ENCODE peak calls at places on chromosomes 1 and 21, in nine cellular contexts. G is glutamatergic neuron; N is fibroblast of mammary gland; C is CD8-positive, alpha-beta memory T cell; W is progenitor cell of endocrine pancreas; Q is SHP77; L is activated CD8-positive, alpha-beta memory T cell treated with anti-CD3 and anti-CD28 coated beads, Interleukin-2, amount 50 U/mL, for 48 hours; J is Calu3; Y is stimulated activated effector memory CD8-positive, alpha-beta T cell treated with anti-CD3 and anti-CD28 coated beads, Interleukin-12 subunit alpha, Interleukin-12 subunit beta, amount 100 ng/mL, for 72 hours. S is an unnamed sample.
A peak's percentile ranks its signal among the peaks of the same experiment; 100 is the strongest.

GRCh38 chr21:32056791-32057190 is 184.0 kb downstream of the HUNK start:
- DNase-seq in Y (no peak), N (no peak), C (no peak), G (no peak), Q (no peak), L (peak; percentile 26), W (no peak), J (no peak), S (no peak)

GRCh38 chr1:58575831-58576726 is 973 bp downstream of the TACSTD2 start:
- DNase-seq in J (peak; percentile 61), C (no peak), N (no peak), L (peak; percentile 60), Q (no peak), Y (peak; percentile 49), G (no peak), W (no peak), S (no peak)

GRCh38 chr1:148362141-148362929 is 120.8 kb downstream of the PPIAL4G start:
- DNase-seq in W (no peak), L (peak; percentile 81), J (peak; percentile 34), N (peak; percentile 36), Y (no peak), C (peak; percentile 15), Q (no peak), G (peak; percentile 59), S (no peak)

GRCh38 chr1:7538033-7538432 is 233.1 kb upstream of the VAMP3 start:
- DNase-seq in Q (peak; percentile 58), J (no peak), G (peak; percentile 30), L (no peak), Y (no peak), N (peak; percentile 80), W (no peak), C (no peak), S (no peak)

GRCh38 chr1:188140958-188141357 is 1312.2 kb downstream of the PLA2G4A start:
- DNase-seq in Q (no peak), C (no peak), Y (no peak), L (no peak), J (no peak), N (no peak), G (no peak), W (no peak), S (no peak)

GRCh38 chr1:53697671-53698380 is 41.1 kb downstream of the GLIS1 start:
- DNase-seq in J (no peak), Q (no peak), N (peak; percentile 74), Y (no peak), G (no peak), W (no peak), C (no peak), L (no peak), S (no peak)

GRCh38 chr1:27321813-27322568 is at the start of gene TMEM222:
- DNase-seq in J (peak; percentile 95), C (peak; percentile 97), N (peak; percentile 95), G (peak; percentile 99), Y (peak; percentile 99), L (peak; percentile 99), Q (peak; percentile 97), W (peak; percentile 97), S (peak; percentile 98)

GRCh38 chr1:183255073-183255472 is 69.0 kb downstream of the LAMC2 start:
- DNase-seq in L (no peak), G (no peak), Q (no peak), W (no peak), Y (no peak), N (no peak), C (no peak), J (no peak), S (no peak)

GRCh38 chr1:68010094-68010493 is 40.3 kb downstream of the DIRAS3 start:
- DNase-seq in W (no peak), Y (no peak), G (no peak), L (no peak), C (no peak), N (peak; percentile 67), Q (peak; percentile 8), J (no peak), S (no peak)

GRCh38 chr1:55898191-55898590 is 681.2 kb downstream of the PLPP3 start:
- DNase-seq in W (no peak), J (no peak), Y (no peak), G (no peak), Q (no peak), N (peak; percentile 92), L (no peak), C (no peak), S (no peak)

GRCh38 chr1:100034465-100034864 is 64.7 kb downstream of the SLC35A3 start:
- DNase-seq in Q (peak; percentile 11), W (no peak), J (no peak), L (no peak), C (no peak), Y (no peak), N (peak; percentile 47), G (no peak), S (peak; percentile 44)

GRCh38 chr1:19209439-19209989 is 552 bp downstream of the UBR4 start:
- DNase-seq in L (no peak), Q (no peak), W (no peak), G (peak; percentile 40), Y (peak; percentile 91), C (peak; percentile 32), J (no peak), N (peak; percentile 61), S (peak; percentile 80)

GRCh38 chr1:214558002-214558770 is 6.8 kb upstream of the PTPN14 start:
- DNase-seq in L (no peak), N (peak; percentile 93), Y (no peak), W (no peak), G (no peak), J (no peak), Q (no peak), C (no peak), S (peak; percentile 20)

GRCh38 chr1:172670791-172671190 is 11.9 kb downstream of the FASLG start:
- DNase-seq in G (no peak), N (no peak), Q (no peak), J (no peak), C (no peak), W (no peak), Y (peak; percentile 72), L (no peak), S (peak; percentile 49)

GRCh38 chr1:196660912-196661311 is 9.1 kb downstream of the CFH start:
- DNase-seq in G (no peak), L (no peak), Y (no peak), C (no peak), N (peak; percentile 41), J (no peak), W (no peak), Q (peak; percentile 7), S (peak; percentile 22)

GRCh38 chr21:19874521-19874920 is 1123.7 kb upstream of the NCAM2 start:
- DNase-seq in Y (no peak), W (no peak), Q (no peak), N (no peak), L (no peak), G (no peak), J (no peak), C (no peak), S (no peak)

GRCh38 chr1:46461809-46462448 is 27.7 kb upstream of the DMBX1 start:
- DNase-seq in C (no peak), Y (no peak), G (peak; percentile 54), L (no peak), J (no peak), N (peak; percentile 7), Q (no peak), W (no peak), S (no peak)

GRCh38 chr1:206907304-206907991 is 10.2 kb downstream of the IL24 start:
- DNase-seq in C (no peak), W (no peak), L (peak; percentile 51), N (no peak), J (peak; percentile 35), G (peak; percentile 68), Q (peak; percentile 82), Y (no peak), S (no peak)

GRCh38 chr1:53043271-53043670 is 18.7 kb upstream of the PODN start:
- DNase-seq in L (no peak), Q (no peak), N (peak; percentile 83), G (no peak), C (no peak), J (no peak), Y (no peak), W (no peak), S (no peak)

GRCh38 chr1:53783056-53783455 is 44.1 kb upstream of the GLIS1 start:
- DNase-seq in G (no peak), J (no peak), L (no peak), W (no peak), Q (no peak), Y (peak; percentile 52), N (no peak), C (no peak), S (no peak)

GRCh38 chr1:165179306-165179705 is 177.2 kb downstream of the LMX1A start:
- DNase-seq in N (no peak), J (no peak), G (no peak), L (no peak), Y (no peak), Q (no peak), W (no peak), C (no peak), S (no peak)

GRCh38 chr1:93750946-93751345 is 69.3 kb upstream of the BCAR3 start:
- DNase-seq in J (no peak), Y (no peak), W (no peak), C (no peak), Q (no peak), N (no peak), G (no peak), L (no peak), S (peak; percentile 26)

GRCh38 chr21:36126166-36126565 is 8.7 kb upstream of the CBR3 start:
- DNase-seq in J (no peak), C (no peak), L (peak; percentile 20), Y (no peak), W (no peak), Q (no peak), G (no peak), N (no peak), S (no peak)

GRCh38 chr1:91891486-91891885 is 5.5 kb upstream of the TGFBR3 start:
- DNase-seq in L (no peak), J (no peak), G (no peak), N (peak; percentile 78), Y (no peak), W (no peak), C (no peak), Q (no peak), S (no peak)

S was measured in GM12865.